ENCODE peak calls at places on chromosomes 5 and 9, in nine cellular contexts. M, Z, Q, V, C, F, N, K and U are unnamed samples. For H3K9me3, the result is how much of the 10 kb centered on the place peaks cover.

GRCh38 chr5:40112875-40113274 is 566.8 kb upstream of the PTGER4 start:
- DNase-seq in N (no peak), Z (no peak), M (no peak), Q (no peak), C (no peak), K (no peak), V (no peak), F (no peak), U (no peak)

GRCh38 chr5:136192526-136193395 is at the start of gene SMIM32:
- DNase-seq in C (peak), Q (no peak), N (peak), M (no peak), V (peak), F (no peak), Z (no peak), K (peak), U (no peak)

GRCh38 chr9:124251188-124251587 is 6.6 kb upstream of the NEK6 start:
- DNase-seq in K (peak), F (no peak), M (peak), C (no peak), Z (no peak), V (no peak), N (no peak), Q (no peak), U (no peak)

GRCh38 chr5:65961644-65962043 is 35.3 kb downstream of the ERBIN start:
- DNase-seq in V (no peak), M (no peak), K (no peak), C (no peak), F (no peak), Q (no peak), N (no peak), Z (no peak), U (no peak)

GRCh38 chr5:75524591-75524990 is 12.9 kb downstream of the POLK start:
- DNase-seq in Q (no peak), M (no peak), N (no peak), C (no peak), F (no peak), K (no peak), V (no peak), Z (no peak), U (no peak)

GRCh38 chr9:91908293-91908623 is 41.8 kb downstream of the ROR2 start:
- DNase-seq in Q (no peak), V (no peak), K (no peak), C (no peak), N (no peak), M (no peak), Z (no peak), F (no peak), U (no peak)

GRCh38 chr5:22621084-22621483 is 232.1 kb downstream of the CDH12 start:
- DNase-seq in N (no peak), V (no peak), M (no peak), C (no peak), Q (no peak), F (no peak), K (no peak), Z (no peak), U (no peak)

GRCh38 chr5:96652769-96653455 is 9.3 kb upstream of the CAST start:
- DNase-seq in V (no peak), C (no peak), K (no peak), N (no peak), F (no peak), M (no peak), Z (no peak), Q (no peak), U (no peak)

GRCh38 chr9:116450378-116451139 is 236.5 kb upstream of the TRIM32 start:
- DNase-seq in Q (no peak), F (no peak), N (peak), M (no peak), C (no peak), K (no peak), V (no peak), Z (no peak), U (no peak)

GRCh38 chr5:33470544-33470943 is 29.8 kb downstream of the TARS1 start:
- DNase-seq in K (no peak), C (peak), Z (no peak), F (peak), V (no peak), N (no peak), M (no peak), Q (peak), U (no peak)

GRCh38 chr9:15837079-15837679 is 284.3 kb downstream of the CCDC171 start:
- DNase-seq in K (no peak), Q (peak), M (no peak), C (peak), V (no peak), F (peak), N (no peak), Z (no peak), U (no peak)

GRCh38 chr5:142170254-142170953 is 61.8 kb downstream of the NDFIP1 start:
- DNase-seq in N (no peak), V (no peak), Q (no peak), M (no peak), K (no peak), F (no peak), Z (no peak), C (no peak), U (no peak)

GRCh38 chr5:141369994-141370848 is at the start of gene PCDHGB3:
- DNase-seq in K (peak), C (no peak), F (no peak), M (no peak), Q (no peak), V (no peak), Z (no peak), N (peak), U (no peak)

GRCh38 chr9:133793471-133793870 is 55.3 kb upstream of the SARDH start:
- DNase-seq in N (no peak), K (no peak), M (no peak), Q (no peak), F (no peak), V (no peak), C (no peak), Z (no peak), U (no peak)

GRCh38 chr9:94560237-94560636 is 5.4 kb downstream of the PCAT7 start:
- DNase-seq in M (no peak), N (no peak), F (no peak), K (no peak), Q (no peak), Z (no peak), C (no peak), V (no peak), U (no peak)

GRCh38 chr9:121774715-121775613 is 123.5 kb downstream of the DAB2IP start:
- DNase-seq in Q (no peak), K (no peak), N (no peak), C (no peak), V (no peak), M (peak), Z (no peak), F (no peak), U (no peak)

GRCh38 chr5:5009240-5009639 is 130.9 kb upstream of the ADAMTS16 start:
- DNase-seq in Q (no peak), V (no peak), K (no peak), N (no peak), F (no peak), M (no peak), Z (no peak), C (no peak), U (no peak)

GRCh38 chr9:6525326-6526040 is 112.5 kb downstream of the UHRF2 start:
- DNase-seq in M (no peak), F (no peak), Z (no peak), K (no peak), N (no peak), V (no peak), C (no peak), Q (no peak), U (no peak)

GRCh38 chr9:5872496-5872895 is 18.2 kb upstream of the MLANA start:
- DNase-seq in V (no peak), Z (no peak), M (no peak), Q (no peak), K (no peak), C (no peak), F (no peak), N (no peak), U (no peak)

GRCh38 chr5:36939969-36940858 is 63.6 kb downstream of the NIPBL start:
- DNase-seq in Z (no peak), M (no peak), N (no peak), C (no peak), K (no peak), Q (no peak), F (no peak), V (no peak), U (no peak)

GRCh38 chr9:106859957-106860715 is 2.8 kb upstream of the ZNF462 start:
- DNase-seq in F (peak), C (no peak), V (no peak), M (peak), Z (no peak), N (peak), K (peak), Q (no peak), U (peak)

GRCh38 chr9:76366275-76366674 is 28.0 kb downstream of the RFK start:
- DNase-seq in F (no peak), C (no peak), Q (no peak), Z (no peak), M (no peak), K (no peak), N (no peak), V (no peak), U (no peak)

GRCh38 chr9:135145312-135145711 is 57.8 kb downstream of the OLFM1 start:
- DNase-seq in Z (no peak), C (no peak), M (no peak), F (no peak), V (no peak), N (no peak), K (no peak), Q (no peak), U (no peak)

GRCh38 chr5:95620030-95620869 is at the start of gene GPR150:
- DNase-seq in C (peak), N (peak), F (peak), M (peak), K (peak), Q (no peak), Z (peak), V (peak), U (peak)

GRCh38 chr5:179699640-179700298 is 1.0 kb downstream of the CANX start:
- DNase-seq in Q (peak), M (no peak), V (no peak), C (peak), F (peak), K (no peak), Z (no peak), N (peak), U (no peak)

GRCh38 chr9:35495984-35496383 is 6.1 kb downstream of the RUSC2 start:
- DNase-seq in Z (no peak), F (no peak), V (no peak), M (no peak), K (no peak), Q (no peak), C (no peak), N (no peak), U (no peak)

GRCh38 chr5:112479418-112479817 is 60.3 kb upstream of the EPB41L4A start:
- DNase-seq in Q (no peak), F (no peak), Z (no peak), V (no peak), M (no peak), C (no peak), K (no peak), N (no peak), U (no peak)

GRCh38 chr9:105070176-105070575 is 142.2 kb upstream of the ABCA1 start:
- DNase-seq in Z (no peak), N (no peak), K (no peak), Q (no peak), V (no peak), F (no peak), C (no peak), M (no peak), U (no peak)

GRCh38 chr5:77449277-77449676 is 42.8 kb downstream of the WDR41 start:
- DNase-seq in N (no peak), C (no peak), Q (no peak), K (no peak), M (no peak), Z (no peak), V (no peak), F (no peak), U (no peak)

GRCh38 chr9:110104201-110104845 is 103.6 kb downstream of the C9orf152 start:
- DNase-seq in V (no peak), C (no peak), N (peak), Q (no peak), K (no peak), Z (no peak), M (no peak), F (no peak), U (no peak)

GRCh38 chr5:37532976-37533740 is 154.0 kb downstream of the WDR70 start:
- DNase-seq in N (no peak), V (no peak), F (no peak), K (no peak), Z (no peak), C (no peak), M (no peak), Q (no peak), U (no peak)

GRCh38 chr5:140165101-140165920 is 9.7 kb upstream of the CYSTM1 start:
- DNase-seq in F (no peak), K (no peak), N (no peak), V (no peak), M (peak), C (no peak), Q (no peak), Z (peak), U (no peak)

DNA sequence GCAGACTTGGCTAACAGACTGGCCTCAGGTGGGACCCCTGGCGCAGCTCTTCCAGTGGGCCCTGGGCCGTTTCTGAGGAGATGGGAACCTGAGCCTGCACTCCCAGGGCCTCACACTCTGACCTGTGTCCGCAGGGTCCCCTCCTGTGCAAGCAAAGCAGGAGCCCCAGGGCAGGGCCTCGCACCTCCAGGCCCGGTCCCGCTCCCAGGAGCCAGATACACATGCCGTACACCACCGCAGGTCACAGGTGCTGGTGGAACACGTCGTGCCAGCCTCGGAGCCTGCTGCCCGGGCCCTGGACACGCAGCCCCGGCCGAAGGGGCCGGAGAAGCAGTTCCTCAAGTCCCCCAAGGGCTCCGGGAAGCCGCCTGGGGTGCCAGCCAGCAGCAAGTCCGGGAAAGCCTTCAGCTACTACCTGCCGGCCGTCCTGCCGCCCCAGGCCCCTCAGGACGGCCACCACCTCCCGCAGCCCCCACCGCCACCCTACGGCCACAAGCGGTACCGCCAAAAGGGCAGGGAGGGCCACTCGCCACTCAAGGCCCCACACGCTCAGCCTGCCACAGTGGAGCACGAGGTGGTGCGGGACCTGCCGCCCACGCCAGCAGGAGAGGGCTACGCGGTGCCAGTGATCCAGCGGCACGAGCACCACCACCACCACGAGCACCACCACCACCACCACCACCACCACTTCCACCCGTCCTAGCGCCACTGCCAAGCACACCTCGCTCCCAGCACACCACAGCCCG is 29.2 kb downstream of the NKD2 start:
- DNase-seq in V (no peak), Q (no peak), Z (no peak), M (no peak), K (peak), F (no peak), N (no peak), C (no peak), U (no peak)
- H3K9me3 ChIP-seq in V (under half), Q (under half), Z (under half), M (under half), K (under half), F (under half), N (under half), C (under half), U (under half)

GRCh38 chr5:252546-252945 is 18.9 kb upstream of the PDCD6 start:
- DNase-seq in K (no peak), V (no peak), Q (no peak), Z (no peak), M (no peak), C (no peak), N (no peak), F (no peak), U (no peak)
- H3K9me3 ChIP-seq in K (under half), V (under half), Q (under half), Z (under half), M (under half), C (under half), N (under half), F (under half), U (under half)

GRCh38 chr9:114270120-114270975 is 52.5 kb upstream of the ORM1 start:
- DNase-seq in Z (no peak), F (no peak), M (no peak), Q (no peak), C (no peak), V (peak), K (no peak), N (no peak), U (no peak)
- H3K9me3 ChIP-seq in Z (under half), F (under half), M (under half), Q (under half), C (under half), V (under half), K (under half), N (under half), U (under half)

GRCh38 chr9:10678010-10678409 is 65.2 kb upstream of the PTPRD start:
- DNase-seq in C (no peak), F (no peak), M (no peak), K (no peak), Z (no peak), V (no peak), N (no peak), Q (no peak), U (no peak)
- H3K9me3 ChIP-seq in C (under half), F (under half), M (under half), K (under half), Z (under half), V (under half), N (under half), Q (under half), U (under half)

DNA sequence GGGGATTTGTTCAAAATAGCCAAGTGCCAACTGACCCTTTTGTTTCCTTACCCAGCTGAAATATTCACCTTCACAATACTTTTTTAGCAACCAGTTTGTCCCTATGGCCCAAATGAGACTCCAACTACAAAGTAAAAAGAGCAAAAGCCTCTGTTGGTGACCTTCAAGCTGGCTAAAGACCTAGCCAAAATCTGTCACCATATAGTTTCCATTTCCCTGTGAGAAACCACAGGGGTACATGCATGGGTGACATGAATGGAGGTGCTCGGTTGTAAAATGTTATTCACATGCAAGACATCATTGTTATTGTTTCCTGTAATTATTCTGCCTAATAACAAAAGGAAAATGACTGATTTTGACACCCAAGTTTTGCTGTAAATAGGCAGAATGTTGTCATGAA is 285.3 kb downstream of the ZNF608 start:
- DNase-seq in V (no peak), Q (no peak), F (no peak), K (no peak), M (no peak), N (no peak), Z (no peak), C (no peak), U (no peak)
- H3K9me3 ChIP-seq in V (under half), Q (under half), F (under half), K (under half), M (under half), N (under half), Z (under half), C (under half), U (under half)

DNA sequence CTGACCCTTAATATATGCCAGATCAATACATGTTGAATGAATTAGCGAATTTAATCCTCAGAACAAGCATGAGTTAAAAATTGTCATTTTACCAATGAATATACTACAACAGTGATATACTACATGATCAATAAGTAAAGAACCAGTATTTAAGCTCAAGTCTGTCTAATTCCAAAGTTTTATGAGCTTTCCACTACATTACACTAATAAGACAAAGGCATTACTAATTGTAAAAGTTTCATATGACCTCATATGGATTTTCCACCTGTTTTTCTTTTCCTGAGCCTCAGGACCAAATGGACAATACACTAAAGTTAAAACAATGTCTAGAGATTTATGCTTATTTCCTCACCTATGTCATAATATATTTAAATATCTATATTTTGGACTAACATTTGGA is 80.8 kb downstream of the OXCT1 start:
- DNase-seq in C (no peak), M (no peak), V (no peak), F (no peak), Z (no peak), K (no peak), Q (no peak), N (no peak), U (no peak)
- H3K9me3 ChIP-seq in C (under half), M (under half), V (under half), F (under half), Z (under half), K (under half), Q (under half), N (under half), U (under half)

DNA sequence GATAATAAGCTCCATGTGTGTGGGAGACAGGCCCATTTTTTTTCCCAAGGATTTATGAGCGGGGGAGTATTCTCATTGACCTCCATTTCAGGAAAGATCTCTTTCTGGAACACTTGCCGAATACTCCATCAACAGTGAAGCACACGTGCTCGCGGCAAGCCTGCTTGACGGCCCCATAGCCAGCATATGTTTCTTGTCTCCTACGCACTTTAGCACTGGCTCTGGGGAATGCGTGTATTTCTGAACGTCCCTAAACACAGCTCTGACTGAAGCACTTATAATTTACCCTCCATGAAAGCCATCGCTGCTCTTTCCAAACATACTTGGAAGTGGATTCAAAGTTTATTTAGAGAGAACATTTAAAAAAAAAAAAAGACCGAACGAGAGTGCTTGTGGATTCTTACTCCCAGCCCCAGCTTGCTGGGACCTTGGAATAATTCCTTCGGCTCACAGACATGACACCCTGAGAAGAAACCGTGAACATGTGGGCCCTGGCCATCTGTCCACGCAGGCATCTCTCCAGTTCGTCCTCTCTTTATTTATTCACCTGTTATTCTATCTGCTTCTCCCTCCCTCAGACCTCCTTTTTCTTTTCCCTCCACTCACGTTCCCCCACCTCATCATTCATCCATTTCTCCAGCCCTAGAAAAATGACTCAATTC is 93.6 kb upstream of the PHYKPL start:
- DNase-seq in N (peak), C (peak), V (peak), Q (no peak), F (no peak), K (peak), M (no peak), Z (no peak), U (no peak)
- H3K9me3 ChIP-seq in N (under half), C (under half), V (under half), Q (under half), F (under half), K (under half), M (under half), Z (under half), U (under half)

GRCh38 chr5:111002036-111002435 is 69.5 kb upstream of the TSLP start:
- DNase-seq in V (peak), K (no peak), N (no peak), Q (no peak), Z (no peak), F (no peak), C (no peak), M (no peak), U (no peak)
- H3K9me3 ChIP-seq in V (under half), K (under half), N (under half), Q (under half), Z (under half), F (under half), C (under half), M (under half), U (under half)

DNA sequence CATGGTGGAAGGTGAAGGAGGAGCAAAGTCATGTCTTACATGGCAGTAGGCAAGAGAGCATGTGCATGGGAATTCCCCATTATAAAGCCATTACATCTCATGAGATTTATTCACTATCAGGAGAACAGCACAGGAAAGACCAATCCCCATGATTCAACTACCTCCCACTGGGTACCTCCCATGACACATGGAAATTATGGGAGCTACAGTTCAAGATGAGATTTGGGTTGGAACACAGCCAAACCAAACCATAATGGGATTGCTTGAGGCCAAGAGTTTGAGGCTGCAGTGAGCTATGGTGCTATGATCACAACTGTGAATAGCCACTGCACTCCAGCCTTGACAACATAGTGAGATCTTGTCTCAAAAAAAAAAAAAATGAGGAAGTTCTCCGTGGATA is 581.8 kb downstream of the TAF11L14 start:
- DNase-seq in K (no peak), F (no peak), M (no peak), N (no peak), Z (no peak), Q (no peak), C (no peak), V (no peak), U (no peak)
- H3K9me3 ChIP-seq in K (under half), F (under half), M (under half), N (under half), Z (under half), Q (under half), C (under half), V (under half), U (under half)

GRCh38 chr9:138061631-138062030 is 184.0 kb downstream of the CACNA1B start:
- DNase-seq in Z (no peak), M (no peak), Q (no peak), N (no peak), F (no peak), C (peak), K (no peak), V (peak), U (no peak)
- H3K9me3 ChIP-seq in Z (under half), M (under half), Q (under half), N (under half), F (under half), C (under half), K (under half), V (under half), U (under half)